ENCODE peak calls at places on chromosomes 11 and 22, in four cellular contexts. U is fibroblast of lung, D is IMR-90, W is Peyer's patch. L is an unnamed sample.
A peak's percentile ranks its signal among the peaks of the same experiment; 100 is the strongest.

GRCh38 chr22:24951942-24952836 is at the start of gene KIAA1671:
- DNase-seq in U (peak; percentile 48), D (peak; percentile 27), W (peak; percentile 96), L (peak; percentile 93)

GRCh38 chr22:49900441-49901230 is 17.6 kb downstream of the ALG12 start:
- DNase-seq in U (no peak), D (no peak), W (no peak), L (no peak)

GRCh38 chr11:95140397-95141030 is 50.9 kb downstream of the ENDOD1 start:
- DNase-seq in U (peak; percentile 79), D (peak; percentile 76), W (no peak), L (no peak)

GRCh38 chr11:45622861-45623260 is 42.6 kb downstream of the CHST1 start:
- DNase-seq in U (no peak), D (no peak), W (no peak), L (no peak)

GRCh38 chr11:16946477-16947282 is 67.5 kb downstream of the PLEKHA7 start:
- DNase-seq in U (no peak), D (no peak), W (no peak), L (no peak)

GRCh38 chr11:69240332-69241074 is 53.5 kb upstream of the MYEOV start:
- DNase-seq in U (no peak), D (peak; percentile 14), W (no peak), L (no peak)

GRCh38 chr11:122706261-122706660 is 50.7 kb downstream of the UBASH3B start:
- DNase-seq in U (peak; percentile 58), D (peak; percentile 78), W (no peak), L (no peak)

GRCh38 chr22:50701428-50702154 is 29.0 kb downstream of the SHANK3 start:
- DNase-seq in U (no peak), D (no peak), W (peak; percentile 14), L (peak; percentile 3)

GRCh38 chr11:128193633-128194032 is 393.7 kb downstream of the ETS1 start:
- DNase-seq in U (no peak), D (no peak), W (no peak), L (no peak)

GRCh38 chr22:44455151-44455962 is 42.7 kb downstream of the RTL6 start:
- DNase-seq in U (no peak), D (no peak), W (peak; percentile 47), L (no peak)

GRCh38 chr11:15944460-15944859 is 411.9 kb downstream of the SOX6 start:
- DNase-seq in U (no peak), D (peak; percentile 12), W (no peak), L (no peak)

GRCh38 chr11:115980747-115981475 is 476.7 kb upstream of the CADM1 start:
- DNase-seq in U (peak; percentile 3), D (no peak), W (no peak), L (no peak)

GRCh38 chr22:27164781-27165503 is 507.6 kb downstream of the MIAT start:
- DNase-seq in U (no peak), D (no peak), W (no peak), L (no peak)

GRCh38 chr11:65646921-65647701 is 9.2 kb downstream of the SIPA1 start:
- DNase-seq in U (peak; percentile 39), D (no peak), W (peak; percentile 82), L (peak; percentile 56)

GRCh38 chr11:65651339-65651588 is 11.5 kb downstream of the RELA start:
- DNase-seq in U (no peak), D (no peak), W (peak; percentile 41), L (no peak)

GRCh38 chr11:65650547-65651338 is 12.0 kb downstream of the RELA start:
- DNase-seq in U (no peak), D (no peak), W (peak; percentile 48), L (no peak)

GRCh38 chr11:65649656-65650546 is 12.0 kb downstream of the SIPA1 start:
- DNase-seq in U (no peak), D (no peak), W (peak; percentile 46), L (no peak)

GRCh38 chr11:65648997-65649491 is 11.1 kb downstream of the SIPA1 start:
- DNase-seq in U (peak; percentile 18), D (no peak), W (no peak), L (no peak)
- H3K4me1 ChIP-seq in U (peaks cover 26% of the 10 kb centered on the region), D (peaks cover 21% of the 10 kb centered on the region), W (peaks cover 22% of the 10 kb centered on the region), L (peaks cover 11% of the 10 kb centered on the region)

GRCh38 chr11:64675417-64676252 is 47.4 kb downstream of the NRXN2 start:
- DNase-seq in U (peak; percentile 78), D (peak; percentile 82), W (no peak), L (peak; percentile 89)
- H3K4me3 ChIP-seq in U (no peak overlapping the region), D (no peak overlapping the region), W (no peak overlapping the region), L (no peak overlapping the region)

GRCh38 chr11:114171257-114172054 is 111.9 kb downstream of the ZBTB16 start:
- DNase-seq in U (no peak), D (no peak), W (peak; percentile 91), L (no peak)
- H3K4me1 ChIP-seq in U (no peaks in the 10 kb centered on the region), D (no peaks in the 10 kb centered on the region), W (peaks cover 69% of the 10 kb centered on the region), L (peaks cover 4% of the 10 kb centered on the region)

GRCh38 chr11:119338946-119339580 is 1.6 kb downstream of the C1QTNF5 start:
- DNase-seq in U (no peak), D (no peak), W (peak; percentile 46), L (no peak)

GRCh38 chr11:119336744-119337469 is 2.6 kb downstream of the RNF26 start:
- DNase-seq in U (no peak), D (no peak), W (no peak), L (no peak)

GRCh38 chr11:119337581-119338317 is 2.9 kb downstream of the C1QTNF5 start:
- DNase-seq in U (peak; percentile 82), D (peak; percentile 90), W (peak; percentile 49), L (peak; percentile 58)

GRCh38 chr11:119339581-119340334 is 925 bp downstream of the C1QTNF5 start:
- DNase-seq in U (peak; percentile 42), D (no peak), W (peak; percentile 81), L (peak; percentile 76)

DNA sequence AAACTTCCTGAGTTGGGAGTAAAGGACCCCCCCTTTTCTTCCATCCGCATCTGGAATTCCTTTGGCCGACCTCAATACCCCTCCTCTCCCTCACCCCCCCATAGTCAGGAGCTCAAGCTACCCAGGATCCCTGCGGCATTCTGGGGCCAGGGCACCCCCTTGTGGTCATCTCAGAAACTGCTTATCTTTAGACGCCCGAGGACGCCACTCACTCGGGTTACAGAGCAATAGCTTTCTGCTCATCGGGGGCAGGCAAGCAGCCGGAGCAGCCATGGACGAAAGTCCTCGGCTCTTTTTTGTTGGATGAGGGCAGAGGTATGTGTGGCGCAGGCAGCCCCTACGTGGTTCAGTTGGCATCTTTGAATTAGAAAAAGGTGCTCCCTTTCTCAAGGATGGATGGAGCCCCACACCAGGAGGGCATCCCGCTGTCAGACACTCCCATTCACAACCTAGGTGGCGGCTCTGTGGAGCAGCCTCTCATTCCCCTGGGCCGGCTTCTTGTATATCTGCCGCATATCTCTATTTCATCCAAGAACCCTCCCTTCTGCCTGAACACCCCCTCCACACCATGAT is 2.3 kb downstream of the C1QTNF5 start:
- DNase-seq in U (peak; percentile 72), D (no peak), W (peak; percentile 75), L (peak; percentile 78)
- H3K4me3 ChIP-seq in U (peak overlapping the region; percentile 23), D (peak overlapping the region; percentile 2), W (no peak overlapping the region), L (peak overlapping the region; percentile 29)

GRCh38 chr11:34190192-34191139 is 85.0 kb downstream of the NAT10 start:
- DNase-seq in U (no peak), D (no peak), W (no peak), L (no peak)
- H3K4me1 ChIP-seq in U (peaks cover 22% of the 10 kb centered on the region), D (peaks cover 9% of the 10 kb centered on the region), W (no peaks in the 10 kb centered on the region), L (no peaks in the 10 kb centered on the region)

GRCh38 chr11:103601230-103601846 is 435.1 kb upstream of the DDI1 start:
- DNase-seq in U (peak; percentile 47), D (peak; percentile 74), W (no peak), L (peak; percentile 56)
- H3K4me3 ChIP-seq in U (no peak overlapping the region), D (no peak overlapping the region), W (no peak overlapping the region), L (no peak overlapping the region)

GRCh38 chr11:10603721-10604297 is 35.3 kb upstream of the LYVE1 start:
- DNase-seq in U (no peak), D (no peak), W (no peak), L (no peak)
- H3K4me1 ChIP-seq in U (peaks cover 19% of the 10 kb centered on the region), D (peaks cover 43% of the 10 kb centered on the region), W (peaks cover 15% of the 10 kb centered on the region), L (no peaks in the 10 kb centered on the region)

GRCh38 chr22:35783943-35784614 is 66.4 kb downstream of the APOL5 start:
- DNase-seq in U (peak; percentile 84), D (no peak), W (no peak), L (no peak)

GRCh38 chr22:35784633-35785032 is 67.0 kb downstream of the APOL5 start:
- DNase-seq in U (no peak), D (no peak), W (no peak), L (no peak)

GRCh38 chr22:35781898-35782297 is 64.2 kb downstream of the APOL5 start:
- DNase-seq in U (no peak), D (no peak), W (no peak), L (no peak)

GRCh38 chr22:35785181-35785923 is 67.7 kb downstream of the APOL5 start:
- DNase-seq in U (peak; percentile 59), D (no peak), W (no peak), L (no peak)

GRCh38 chr22:35782504-35782903 is 64.8 kb downstream of the APOL5 start:
- DNase-seq in U (peak; percentile 65), D (no peak), W (no peak), L (no peak)
- H3K4me3 ChIP-seq in U (no peak overlapping the region), D (no peak overlapping the region), W (no peak overlapping the region), L (no peak overlapping the region)

DNA sequence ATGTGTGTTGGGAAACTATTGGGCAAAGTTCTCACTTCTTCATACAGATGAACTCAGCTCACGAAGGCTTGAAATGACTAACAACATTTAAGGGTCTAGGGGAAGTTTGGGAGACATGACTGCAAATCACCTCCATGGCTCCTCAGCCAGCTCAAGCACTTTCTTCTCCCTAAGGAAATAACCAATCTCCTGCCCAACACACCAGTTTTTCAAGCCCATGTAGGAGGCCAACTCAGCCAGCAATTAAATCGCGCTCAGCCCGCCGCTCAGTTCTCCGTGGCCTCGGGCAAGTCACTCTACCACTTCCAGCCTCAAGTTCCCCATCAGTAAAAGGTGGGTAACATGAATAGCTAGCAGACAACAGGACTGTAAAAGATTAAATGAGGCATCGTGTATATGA is 814 bp downstream of the POLDIP3 start:
- DNase-seq in U (peak; percentile 28), D (no peak), W (no peak), L (no peak)
- H3K4me1 ChIP-seq in U (peaks cover 28% of the 10 kb centered on the region), D (peaks cover 26% of the 10 kb centered on the region), W (peaks cover 11% of the 10 kb centered on the region), L (peaks cover 6% of the 10 kb centered on the region)

L was measured in BE2C.